ENCODE peak calls at places on chromosomes 13 and 19, in eight cellular contexts. N is ecto neural progenitor cell; O is body of pancreas; H is tibial artery; R is RKO; A is mesendoderm; C is activated CD4-positive, alpha-beta T cell treated with anti-CD3 and anti-CD28 coated beads, Interleukin-2, amount 10 ng/mL, durations not matched to agents 7 days and 5 days; M is fibroblast of gingiva. V is an unnamed sample.

GRCh38 chr19:17322854-17323253 is 11.8 kb downstream of the ANO8 start:
- DNase-seq in N (no peak), O (no peak), H (no peak), R (no peak), A (no peak), C (no peak), M (peak), V (no peak)

GRCh38 chr13:99388334-99388923 is 81.2 kb upstream of the GPR183 start:
- DNase-seq in N (no peak), O (no peak), H (no peak), R (no peak), A (no peak), C (no peak), M (no peak), V (no peak)

GRCh38 chr19:38183227-38183914 is 40.7 kb downstream of the DPF1 start:
- DNase-seq in N (peak), O (no peak), H (no peak), R (no peak), A (peak), C (no peak), M (no peak), V (no peak)

GRCh38 chr13:86052141-86052540 is 252.9 kb upstream of the SLITRK6 start:
- DNase-seq in N (no peak), O (no peak), H (no peak), R (no peak), A (no peak), C (no peak), M (no peak), V (no peak)

GRCh38 chr13:94400874-94401273 is 78.6 kb downstream of the DCT start:
- DNase-seq in N (no peak), O (no peak), H (no peak), R (no peak), A (no peak), C (no peak), M (peak), V (no peak)

GRCh38 chr19:55088543-55089265 is 13.0 kb downstream of the EPS8L1 start:
- DNase-seq in N (peak), O (peak), H (no peak), R (peak), A (peak), C (peak), M (peak), V (no peak)

GRCh38 chr19:33254245-33254824 is 28.7 kb upstream of the SLC7A10 start:
- DNase-seq in N (no peak), O (no peak), H (no peak), R (no peak), A (no peak), C (no peak), M (no peak), V (no peak)

GRCh38 chr13:34521166-34521565 is 420.9 kb upstream of the NBEA start:
- DNase-seq in N (no peak), O (no peak), H (no peak), R (no peak), A (no peak), C (no peak), M (no peak), V (no peak)

GRCh38 chr19:46766569-46767317 is 20.5 kb upstream of the STRN4 start:
- DNase-seq in N (peak), O (no peak), H (no peak), R (no peak), A (peak), C (peak), M (peak), V (peak)

GRCh38 chr19:28393574-28394336 is 819.2 kb downstream of the UQCRFS1 start:
- DNase-seq in N (no peak), O (no peak), H (no peak), R (no peak), A (peak), C (peak), M (no peak), V (no peak)

V was measured in NCI-H526.